ENCODE peak calls at places on chromosome 6, in four cellular contexts. F, N, D and P are unnamed samples.

GRCh38 chr6:133114973-133115372 is 126.2 kb upstream of the EYA4 start:
- DNase-seq in F (peak; percentile 77), N (no peak), D (no peak), P (no peak)

GRCh38 chr6:37491161-37491829 is 8.4 kb downstream of the CCDC167 start:
- DNase-seq in F (no peak), N (no peak), D (no peak), P (peak; percentile 27)

GRCh38 chr6:137134483-137134882 is 39.0 kb downstream of the IL22RA2 start:
- DNase-seq in F (no peak), N (no peak), D (no peak), P (no peak)

GRCh38 chr6:139474145-139475108 is 100.0 kb upstream of the CITED2 start:
- DNase-seq in F (peak; percentile 8), N (peak; percentile 34), D (no peak), P (no peak)

GRCh38 chr6:130758818-130759217 is 68.4 kb upstream of the SMLR1 start:
- DNase-seq in F (no peak), N (no peak), D (no peak), P (no peak)

GRCh38 chr6:38443341-38443740 is 196.4 kb downstream of the BTBD9 start:
- DNase-seq in F (peak; percentile 2), N (no peak), D (no peak), P (no peak)

GRCh38 chr6:127177030-127177928 is 58.8 kb downstream of the RSPO3 start:
- DNase-seq in F (no peak), N (peak; percentile 79), D (no peak), P (no peak)

GRCh38 chr6:46191961-46192360 is 21.2 kb upstream of the ENPP5 start:
- DNase-seq in F (peak; percentile 17), N (peak; percentile 90), D (no peak), P (no peak)

GRCh38 chr6:128244751-128245405 is 275.5 kb downstream of the PTPRK start:
- DNase-seq in F (peak; percentile 12), N (no peak), D (no peak), P (no peak)

GRCh38 chr6:106089981-106090380 is 3.8 kb downstream of the PRDM1 start:
- DNase-seq in F (no peak), N (peak; percentile 67), D (no peak), P (no peak)

GRCh38 chr6:166581091-166581511 is 5.4 kb downstream of the RAMACL start:
- DNase-seq in F (no peak), N (no peak), D (no peak), P (no peak)

GRCh38 chr6:132466952-132467351 is 46.0 kb downstream of the STX7 start:
- DNase-seq in F (no peak), N (peak; percentile 54), D (no peak), P (no peak)

GRCh38 chr6:111888928-111889696 is 15.9 kb upstream of the FYN start:
- DNase-seq in F (no peak), N (peak; percentile 25), D (peak; percentile 58), P (no peak)

GRCh38 chr6:21987501-21987957 is 309.3 kb downstream of the PRL start:
- DNase-seq in F (peak; percentile 72), N (peak; percentile 94), D (peak; percentile 28), P (no peak)

GRCh38 chr6:132491881-132492280 is 21.0 kb downstream of the STX7 start:
- DNase-seq in F (no peak), N (no peak), D (no peak), P (no peak)

GRCh38 chr6:159788757-159789376 is 535 bp downstream of the TCP1 start:
- DNase-seq in F (peak; percentile 38), N (peak; percentile 50), D (peak; percentile 16), P (no peak)

GRCh38 chr6:43714311-43715055 is 26.9 kb upstream of the MRPS18A start:
- DNase-seq in F (no peak), N (no peak), D (no peak), P (no peak)

GRCh38 chr6:11224252-11224965 is 8.1 kb downstream of the NEDD9 start:
- DNase-seq in F (no peak), N (peak; percentile 76), D (no peak), P (no peak)

GRCh38 chr6:52392944-52393343 is 27.2 kb upstream of the EFHC1 start:
- DNase-seq in F (peak; percentile 40), N (peak; percentile 84), D (no peak), P (no peak)

DNA sequence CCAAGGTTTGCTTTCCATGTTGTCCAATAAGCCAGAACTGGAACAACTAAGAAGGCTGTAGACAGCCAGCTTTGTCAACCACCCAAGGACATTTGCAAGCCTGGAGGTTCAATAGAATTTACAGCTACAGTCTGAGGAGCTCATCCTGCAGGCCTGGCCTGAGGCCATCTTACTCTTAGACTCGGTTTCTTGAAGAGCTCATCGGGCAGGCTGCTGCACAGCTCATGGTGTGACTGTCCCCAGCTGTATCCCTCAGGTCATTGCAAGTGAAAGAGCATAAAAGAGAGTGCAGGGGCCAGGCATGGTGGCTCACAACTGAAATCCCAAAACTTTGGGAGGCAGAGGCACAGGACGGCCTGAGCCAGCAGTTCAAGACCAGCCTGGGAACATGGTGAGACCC is 96.9 kb upstream of the FOXQ1 start:
- DNase-seq in F (no peak), N (no peak), D (no peak), P (no peak)
- TF ChIP-seq CTCF in F (no peak), N (no peak), D (no peak), P (no peak)

GRCh38 chr6:17470953-17471335 is 77.5 kb downstream of the CAP2 start:
- DNase-seq in F (peak; percentile 73), N (peak; percentile 56), D (no peak), P (no peak)
- TF ChIP-seq CTCF in F (peak; percentile 26), N (no peak), D (no peak), P (no peak)

GRCh38 chr6:102950967-102951366 is 1557.5 kb downstream of the GRIK2 start:
- DNase-seq in F (no peak), N (no peak), D (no peak), P (no peak)
- TF ChIP-seq CTCF in F (no peak), N (no peak), D (no peak), P (no peak)

DNA sequence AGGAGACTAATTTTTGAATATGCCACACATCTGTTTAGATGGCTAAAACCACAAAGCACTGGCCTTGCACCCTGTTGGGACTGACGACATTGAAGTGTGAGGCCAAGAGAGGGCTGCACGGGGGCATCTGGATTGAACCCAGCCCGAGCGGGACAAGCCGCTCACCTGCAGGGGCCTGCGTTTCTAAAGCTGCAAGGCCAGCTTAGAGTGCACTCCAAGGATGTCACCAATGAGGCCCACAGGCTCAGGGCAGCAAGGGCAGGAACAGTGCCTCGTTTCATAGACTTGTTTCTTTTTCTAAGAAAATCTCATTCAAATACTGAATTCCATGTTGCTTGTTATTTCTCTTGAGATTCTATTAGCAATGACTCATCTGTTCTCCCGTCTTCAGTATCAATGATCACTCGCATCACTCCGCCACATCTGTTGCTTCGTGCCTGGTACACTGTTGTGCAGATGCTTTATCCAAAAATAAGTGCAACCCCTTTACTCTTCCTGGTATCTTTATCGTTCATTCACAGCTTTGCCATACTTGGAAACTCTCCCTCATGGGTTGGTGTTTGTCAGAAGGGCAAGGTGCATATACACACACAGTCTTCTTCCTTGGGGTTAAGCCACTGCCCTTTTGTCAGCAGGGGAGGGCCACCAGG is 120.1 kb downstream of the IRF4 start:
- DNase-seq in F (no peak), N (no peak), D (no peak), P (no peak)
- TF ChIP-seq CTCF in F (no peak), N (no peak), D (no peak), P (no peak)

GRCh38 chr6:13711726-13712484 is at the start of gene RANBP9:
- DNase-seq in F (peak; percentile 84), N (peak; percentile 88), D (peak; percentile 76), P (peak; percentile 82)
- TF ChIP-seq CTCF in F (no peak), N (no peak), D (no peak), P (no peak)